ENCODE peak calls at places on chromosomes 16 and 17, in six cellular contexts. H is natural killer cell; X is activated CD4-positive, CD25-positive, alpha-beta regulatory T cell; Y is activated CD4-positive, alpha-beta T cell treated with anti-CD3 and anti-CD28 coated beads, Interleukin-2, amount 50 U/mL, for 1 hour; I is substantia nigra; Z is NCI-H2029. P is an unnamed sample.

GRCh38 chr17:39096435-39097158 is 54.8 kb downstream of the PLXDC1 start:
- DNase-seq in H (peak; percentile 22), X (no peak), Y (peak; percentile 18), I (no peak), Z (no peak), P (no peak)

GRCh38 chr16:4217246-4218131 is 24.4 kb downstream of the SRL start:
- DNase-seq in H (no peak), X (no peak), Y (no peak), I (no peak), Z (no peak), P (no peak)

GRCh38 chr16:78524066-78524595 is 424.7 kb downstream of the WWOX start:
- DNase-seq in H (no peak), X (no peak), Y (no peak), I (no peak), Z (no peak), P (no peak)

GRCh38 chr17:36731806-36732205 is 130.4 kb downstream of the MRM1 start:
- DNase-seq in H (no peak), X (no peak), Y (no peak), I (no peak), Z (peak; percentile 73), P (no peak)

GRCh38 chr17:18033442-18034099 is 5.4 kb downstream of the ATPAF2 start:
- DNase-seq in H (peak; percentile 28), X (peak; percentile 21), Y (peak; percentile 30), I (no peak), Z (peak; percentile 68), P (peak; percentile 69)

GRCh38 chr16:66408181-66409048 is 18.7 kb upstream of the BEAN1 start:
- DNase-seq in H (no peak), X (no peak), Y (no peak), I (no peak), Z (peak; percentile 18), P (no peak)

GRCh38 chr17:30436729-30437128 is 40.5 kb upstream of the GOSR1 start:
- DNase-seq in H (no peak), X (no peak), Y (no peak), I (no peak), Z (no peak), P (no peak)

GRCh38 chr16:87464691-87465300 is 28.0 kb downstream of the ZCCHC14 start:
- DNase-seq in H (no peak), X (no peak), Y (peak; percentile 30), I (no peak), Z (no peak), P (peak; percentile 51)

GRCh38 chr16:20905576-20905975 is 5.0 kb downstream of the LYRM1 start:
- DNase-seq in H (no peak), X (no peak), Y (no peak), I (no peak), Z (no peak), P (no peak)

GRCh38 chr16:70475054-70475871 is 20.9 kb downstream of the FCSK start:
- DNase-seq in H (no peak), X (no peak), Y (no peak), I (no peak), Z (no peak), P (no peak)

GRCh38 chr16:53822936-53823529 is 119.1 kb downstream of the FTO start:
- DNase-seq in H (no peak), X (no peak), Y (no peak), I (no peak), Z (peak; percentile 38), P (no peak)

GRCh38 chr17:77465358-77466041 is 324.7 kb downstream of the SEC14L1 start:
- DNase-seq in H (peak; percentile 58), X (peak; percentile 67), Y (peak; percentile 75), I (no peak), Z (no peak), P (no peak)

GRCh38 chr17:41588126-41588810 is 1.6 kb upstream of the KRT14 start:
- DNase-seq in H (no peak), X (no peak), Y (no peak), I (no peak), Z (no peak), P (no peak)

GRCh38 chr17:77273397-77274136 is 132.8 kb downstream of the SEC14L1 start:
- DNase-seq in H (no peak), X (no peak), Y (no peak), I (no peak), Z (no peak), P (no peak)

GRCh38 chr16:4071686-4072561 is 44.3 kb downstream of the ADCY9 start:
- DNase-seq in H (no peak), X (no peak), Y (no peak), I (no peak), Z (no peak), P (no peak)

GRCh38 chr17:14101976-14102375 is 32.7 kb downstream of the COX10 start:
- DNase-seq in H (no peak), X (no peak), Y (no peak), I (no peak), Z (no peak), P (no peak)

GRCh38 chr16:50613281-50613991 is 65.2 kb downstream of the NKD1 start:
- DNase-seq in H (no peak), X (no peak), Y (no peak), I (no peak), Z (no peak), P (no peak)

GRCh38 chr16:88940196-88941050 is 36.6 kb downstream of the CBFA2T3 start:
- DNase-seq in H (no peak), X (no peak), Y (no peak), I (no peak), Z (no peak), P (no peak)

GRCh38 chr16:1706386-1707192 is 594 bp downstream of the MAPK8IP3 start:
- DNase-seq in H (no peak), X (peak; percentile 41), Y (peak; percentile 35), I (no peak), Z (peak; percentile 14), P (no peak)

GRCh38 chr16:78277374-78277773 is 177.9 kb downstream of the WWOX start:
- DNase-seq in H (no peak), X (no peak), Y (no peak), I (no peak), Z (no peak), P (no peak)

GRCh38 chr17:50458290-50458689 is 10.4 kb downstream of the CHAD start:
- DNase-seq in H (no peak), X (no peak), Y (no peak), I (no peak), Z (no peak), P (no peak)

GRCh38 chr17:83058478-83059167 is 20.8 kb upstream of the METRNL start:
- DNase-seq in H (no peak), X (no peak), Y (no peak), I (no peak), Z (no peak), P (no peak)

P was measured in HS-27A.